ENCODE peak calls at places on chromosomes 5 and 9, in five cellular contexts. One of them, this sample, is unnamed. For H3K4me1, the result is how much of the 10 kb centered on the place peaks cover.

GRCh38 chr5:35852084-35852734 is 4.5 kb upstream of the IL7R start:
- DNase-seq in transverse colon: no peak
- DNase-seq in heart right ventricle: no peak
- DNase-seq in mammary epithelial cell: no peak
- DNase-seq in fibroblast of lung: peak
- DNase-seq in this sample: peak

GRCh38 chr5:146588331-146588730 is 72.3 kb upstream of the GPR151 start:
- DNase-seq in heart right ventricle: no peak
- DNase-seq in mammary epithelial cell: peak
- DNase-seq in transverse colon: no peak
- DNase-seq in fibroblast of lung: peak
- DNase-seq in this sample: no peak

GRCh38 chr5:54671111-54671531 is 153.6 kb downstream of the SNX18 start:
- DNase-seq in heart right ventricle: no peak
- DNase-seq in transverse colon: no peak
- DNase-seq in fibroblast of lung: peak
- DNase-seq in mammary epithelial cell: peak
- DNase-seq in this sample: no peak

GRCh38 chr5:181192337-181193046 is 12.5 kb downstream of the TRIM7 start:
- DNase-seq in fibroblast of lung: no peak
- DNase-seq in transverse colon: no peak
- DNase-seq in mammary epithelial cell: no peak
- DNase-seq in heart right ventricle: no peak
- DNase-seq in this sample: no peak

GRCh38 chr5:168020522-168021294 is 270.7 kb upstream of the WWC1 start:
- DNase-seq in transverse colon: no peak
- DNase-seq in heart right ventricle: no peak
- DNase-seq in fibroblast of lung: peak
- DNase-seq in mammary epithelial cell: no peak
- DNase-seq in this sample: no peak

GRCh38 chr9:81620009-81620405 is 69.3 kb downstream of the TLE1 start:
- DNase-seq in fibroblast of lung: no peak
- DNase-seq in transverse colon: no peak
- DNase-seq in mammary epithelial cell: no peak
- DNase-seq in heart right ventricle: no peak
- DNase-seq in this sample: no peak

GRCh38 chr9:105148328-105149006 is 96.0 kb upstream of the SLC44A1 start:
- DNase-seq in heart right ventricle: no peak
- DNase-seq in fibroblast of lung: no peak
- DNase-seq in transverse colon: no peak
- DNase-seq in mammary epithelial cell: no peak
- DNase-seq in this sample: no peak

GRCh38 chr5:31361906-31362900 is 168.7 kb downstream of the CDH6 start:
- DNase-seq in fibroblast of lung: peak
- DNase-seq in transverse colon: no peak
- DNase-seq in mammary epithelial cell: no peak
- DNase-seq in heart right ventricle: no peak
- DNase-seq in this sample: no peak

GRCh38 chr9:114914139-114914538 is 16.3 kb downstream of the TNFSF8 start:
- DNase-seq in fibroblast of lung: no peak
- DNase-seq in transverse colon: no peak
- DNase-seq in heart right ventricle: no peak
- DNase-seq in mammary epithelial cell: no peak
- DNase-seq in this sample: no peak

GRCh38 chr9:123928471-123929176 is 1.3 kb downstream of the DENND1A start:
- DNase-seq in transverse colon: no peak
- DNase-seq in fibroblast of lung: peak
- DNase-seq in heart right ventricle: no peak
- DNase-seq in mammary epithelial cell: no peak
- DNase-seq in this sample: no peak

GRCh38 chr9:91882628-91883027 is 67.4 kb downstream of the ROR2 start:
- DNase-seq in mammary epithelial cell: no peak
- DNase-seq in transverse colon: no peak
- DNase-seq in heart right ventricle: no peak
- DNase-seq in fibroblast of lung: no peak
- DNase-seq in this sample: no peak

GRCh38 chr9:119003218-119003617 is 366.0 kb downstream of the BRINP1 start:
- DNase-seq in mammary epithelial cell: no peak
- DNase-seq in fibroblast of lung: peak
- DNase-seq in heart right ventricle: no peak
- DNase-seq in transverse colon: no peak
- DNase-seq in this sample: no peak

GRCh38 chr5:98402130-98402529 is 371.3 kb upstream of the RGMB start:
- DNase-seq in transverse colon: no peak
- DNase-seq in mammary epithelial cell: peak
- DNase-seq in heart right ventricle: no peak
- DNase-seq in fibroblast of lung: peak
- DNase-seq in this sample: no peak

GRCh38 chr5:35136386-35136785 is 88.6 kb upstream of the AGXT2 start:
- DNase-seq in heart right ventricle: no peak
- DNase-seq in transverse colon: no peak
- DNase-seq in fibroblast of lung: peak
- DNase-seq in mammary epithelial cell: peak
- DNase-seq in this sample: no peak

GRCh38 chr5:33261305-33261704 is 179.5 kb upstream of the TARS1 start:
- DNase-seq in transverse colon: no peak
- DNase-seq in heart right ventricle: no peak
- DNase-seq in mammary epithelial cell: peak
- DNase-seq in fibroblast of lung: peak
- DNase-seq in this sample: no peak

GRCh38 chr5:2946315-2946714 is 194.8 kb upstream of the IRX2 start:
- DNase-seq in heart right ventricle: no peak
- DNase-seq in fibroblast of lung: no peak
- DNase-seq in mammary epithelial cell: no peak
- DNase-seq in transverse colon: no peak
- DNase-seq in this sample: no peak

GRCh38 chr5:145539201-145539600 is 295.9 kb downstream of the PRELID2 start:
- DNase-seq in mammary epithelial cell: no peak
- DNase-seq in transverse colon: no peak
- DNase-seq in heart right ventricle: no peak
- DNase-seq in fibroblast of lung: no peak
- DNase-seq in this sample: no peak

GRCh38 chr9:122190597-122191381 is 31.1 kb downstream of the MORN5 start:
- DNase-seq in transverse colon: no peak
- DNase-seq in mammary epithelial cell: peak
- DNase-seq in fibroblast of lung: no peak
- DNase-seq in heart right ventricle: no peak
- DNase-seq in this sample: no peak

GRCh38 chr9:129719135-129719534 is 33.7 kb downstream of the PTGES start:
- DNase-seq in fibroblast of lung: no peak
- DNase-seq in mammary epithelial cell: no peak
- DNase-seq in transverse colon: no peak
- DNase-seq in heart right ventricle: no peak
- DNase-seq in this sample: no peak

GRCh38 chr5:179802207-179802883 is 4.3 kb downstream of the MGAT4B start:
- DNase-seq in transverse colon: no peak
- DNase-seq in mammary epithelial cell: no peak
- DNase-seq in heart right ventricle: no peak
- DNase-seq in fibroblast of lung: no peak
- DNase-seq in this sample: no peak

GRCh38 chr9:124353166-124353768 is 62.0 kb downstream of the PSMB7 start:
- DNase-seq in fibroblast of lung: no peak
- DNase-seq in heart right ventricle: no peak
- DNase-seq in mammary epithelial cell: no peak
- DNase-seq in transverse colon: no peak
- DNase-seq in this sample: no peak

GRCh38 chr5:6585939-6586646 is 46.8 kb downstream of the NSUN2 start:
- DNase-seq in fibroblast of lung: no peak
- DNase-seq in transverse colon: no peak
- DNase-seq in heart right ventricle: no peak
- DNase-seq in mammary epithelial cell: no peak
- DNase-seq in this sample: no peak

GRCh38 chr5:156394642-156395393 is 67.9 kb downstream of the SGCD start:
- DNase-seq in mammary epithelial cell: no peak
- DNase-seq in heart right ventricle: no peak
- DNase-seq in fibroblast of lung: no peak
- DNase-seq in transverse colon: no peak
- DNase-seq in this sample: no peak

GRCh38 chr5:150989695-150990094 is 30.7 kb upstream of the GPX3 start:
- DNase-seq in transverse colon: no peak
- DNase-seq in heart right ventricle: no peak
- DNase-seq in mammary epithelial cell: no peak
- DNase-seq in fibroblast of lung: no peak
- DNase-seq in this sample: no peak

GRCh38 chr9:131111854-131112311 is 13.5 kb upstream of the NUP214 start:
- DNase-seq in heart right ventricle: no peak
- DNase-seq in mammary epithelial cell: no peak
- DNase-seq in transverse colon: no peak
- DNase-seq in fibroblast of lung: no peak
- DNase-seq in this sample: no peak

GRCh38 chr5:74232281-74232680 is 408.2 kb downstream of the ENC1 start:
- DNase-seq in fibroblast of lung: peak
- DNase-seq in mammary epithelial cell: peak
- DNase-seq in transverse colon: no peak
- DNase-seq in heart right ventricle: no peak
- DNase-seq in this sample: no peak

GRCh38 chr5:51495672-51496071 is 112.4 kb downstream of the ISL1 start:
- DNase-seq in heart right ventricle: no peak
- DNase-seq in mammary epithelial cell: peak
- DNase-seq in fibroblast of lung: peak
- DNase-seq in transverse colon: no peak
- DNase-seq in this sample: no peak

GRCh38 chr9:112699230-112699629 is 18.7 kb downstream of the INIP start:
- DNase-seq in transverse colon: no peak
- DNase-seq in mammary epithelial cell: no peak
- DNase-seq in heart right ventricle: no peak
- DNase-seq in fibroblast of lung: no peak
- DNase-seq in this sample: peak
- H3K4me1 ChIP-seq in transverse colon: under half
- H3K4me1 ChIP-seq in mammary epithelial cell: under half
- H3K4me1 ChIP-seq in heart right ventricle: under half
- H3K4me1 ChIP-seq in fibroblast of lung: under half
- H3K4me1 ChIP-seq in this sample: under half

GRCh38 chr9:101435601-101436079 is at the start of gene ALDOB:
- DNase-seq in transverse colon: no peak
- DNase-seq in heart right ventricle: no peak
- DNase-seq in mammary epithelial cell: no peak
- DNase-seq in fibroblast of lung: no peak
- DNase-seq in this sample: no peak

GRCh38 chr9:101440714-101441230 is 5.2 kb upstream of the ALDOB start:
- DNase-seq in heart right ventricle: no peak
- DNase-seq in transverse colon: no peak
- DNase-seq in fibroblast of lung: no peak
- DNase-seq in mammary epithelial cell: no peak
- DNase-seq in this sample: no peak

GRCh38 chr9:101434990-101435389 is 584 bp downstream of the ALDOB start:
- DNase-seq in fibroblast of lung: no peak
- DNase-seq in mammary epithelial cell: no peak
- DNase-seq in transverse colon: no peak
- DNase-seq in heart right ventricle: no peak
- DNase-seq in this sample: no peak

GRCh38 chr9:101437806-101438232 is 2.2 kb upstream of the ALDOB start:
- DNase-seq in transverse colon: peak
- DNase-seq in mammary epithelial cell: no peak
- DNase-seq in fibroblast of lung: peak
- DNase-seq in heart right ventricle: peak
- DNase-seq in this sample: no peak

GRCh38 chr9:101438523-101438922 is 2.9 kb upstream of the ALDOB start:
- DNase-seq in heart right ventricle: no peak
- DNase-seq in mammary epithelial cell: no peak
- DNase-seq in transverse colon: no peak
- DNase-seq in fibroblast of lung: no peak
- DNase-seq in this sample: no peak
- H3K4me1 ChIP-seq in heart right ventricle: under half
- H3K4me1 ChIP-seq in mammary epithelial cell: under half
- H3K4me1 ChIP-seq in transverse colon: under half
- H3K4me1 ChIP-seq in fibroblast of lung: under half
- H3K4me1 ChIP-seq in this sample: under half

GRCh38 chr9:20509464-20509863 is 112.8 kb downstream of the MLLT3 start:
- DNase-seq in transverse colon: no peak
- DNase-seq in fibroblast of lung: no peak
- DNase-seq in mammary epithelial cell: no peak
- DNase-seq in heart right ventricle: no peak
- DNase-seq in this sample: no peak
- H3K4me1 ChIP-seq in transverse colon: half or more
- H3K4me1 ChIP-seq in fibroblast of lung: under half
- H3K4me1 ChIP-seq in mammary epithelial cell: under half
- H3K4me1 ChIP-seq in heart right ventricle: under half
- H3K4me1 ChIP-seq in this sample: under half

DNA sequence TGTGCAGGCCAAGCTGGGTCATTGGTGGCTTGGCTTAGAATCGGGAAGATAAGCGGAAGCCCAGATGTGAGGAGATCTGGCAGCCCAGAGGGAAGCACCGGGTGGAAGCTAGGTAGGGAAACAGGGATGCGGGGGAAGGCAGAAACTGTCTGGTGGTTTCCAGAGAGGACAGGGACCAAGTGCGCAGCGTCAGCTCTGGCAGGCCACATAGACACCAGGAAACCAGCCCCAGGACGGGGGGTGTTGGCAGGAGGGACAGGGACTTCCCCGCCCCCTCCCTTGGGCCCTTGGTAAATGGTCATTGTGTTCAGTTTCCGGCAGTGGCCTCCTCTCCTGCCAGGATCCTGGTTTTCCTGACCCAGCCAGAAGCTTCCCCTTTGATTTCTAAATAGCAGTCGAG is 2.0 kb downstream of the RALGDS start:
- DNase-seq in heart right ventricle: peak
- DNase-seq in mammary epithelial cell: no peak
- DNase-seq in fibroblast of lung: no peak
- DNase-seq in transverse colon: no peak
- DNase-seq in this sample: no peak
- H3K4me1 ChIP-seq in heart right ventricle: half or more
- H3K4me1 ChIP-seq in mammary epithelial cell: under half
- H3K4me1 ChIP-seq in fibroblast of lung: under half
- H3K4me1 ChIP-seq in transverse colon: half or more
- H3K4me1 ChIP-seq in this sample: half or more

DNA sequence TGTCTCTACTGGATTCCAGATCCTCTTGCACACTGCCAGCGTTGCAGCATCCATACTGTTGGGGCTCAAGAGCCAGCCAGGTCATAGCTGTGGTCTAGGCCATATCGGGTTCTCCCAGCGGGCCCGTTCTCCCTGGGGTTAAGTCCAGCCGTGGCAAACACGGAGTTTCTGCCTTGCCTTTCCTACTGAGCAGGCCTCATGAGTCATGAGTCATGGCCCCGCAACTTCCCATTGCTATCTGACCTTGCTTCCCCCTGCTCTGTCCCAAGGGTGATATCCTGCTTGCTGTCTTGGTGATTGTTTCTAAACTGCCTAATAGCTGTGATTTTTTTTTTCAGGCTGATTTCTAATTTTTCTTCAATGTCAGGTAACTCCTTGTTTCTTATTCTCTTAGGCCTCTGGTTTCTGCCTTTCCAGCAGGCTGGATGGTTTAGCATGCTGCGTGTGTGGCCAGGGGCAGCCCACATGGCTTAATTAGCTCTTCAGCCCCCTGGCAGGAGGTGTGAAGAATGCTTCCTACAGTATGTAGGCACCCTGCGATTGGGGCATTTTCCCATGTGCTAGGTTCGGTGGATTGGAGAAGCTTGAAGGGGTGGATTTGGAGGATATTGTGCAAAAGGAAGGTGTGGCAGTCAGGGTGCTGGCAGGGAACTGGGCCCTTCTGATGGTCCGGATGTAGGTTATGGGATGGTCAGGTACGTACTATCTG is 18.7 kb downstream of the DAPK1 start:
- DNase-seq in transverse colon: peak
- DNase-seq in mammary epithelial cell: no peak
- DNase-seq in fibroblast of lung: peak
- DNase-seq in heart right ventricle: peak
- DNase-seq in this sample: no peak
- H3K4me1 ChIP-seq in transverse colon: half or more
- H3K4me1 ChIP-seq in mammary epithelial cell: under half
- H3K4me1 ChIP-seq in fibroblast of lung: under half
- H3K4me1 ChIP-seq in heart right ventricle: under half
- H3K4me1 ChIP-seq in this sample: under half

GRCh38 chr5:14416709-14417108 is 164.9 kb upstream of the OTULINL start:
- DNase-seq in transverse colon: no peak
- DNase-seq in mammary epithelial cell: no peak
- DNase-seq in fibroblast of lung: peak
- DNase-seq in heart right ventricle: no peak
- DNase-seq in this sample: no peak
- H3K4me1 ChIP-seq in transverse colon: under half
- H3K4me1 ChIP-seq in mammary epithelial cell: under half
- H3K4me1 ChIP-seq in fibroblast of lung: under half
- H3K4me1 ChIP-seq in heart right ventricle: under half
- H3K4me1 ChIP-seq in this sample: half or more